ENCODE peak calls at places on chromosomes 16 and 17, in ten cellular contexts. L, C, U, W, K, Q, S, M, N and D are unnamed samples. For H3K27me3, the result is how much of the 10 kb centered on the place peaks cover.

GRCh38 chr17:1628856-1629646 is 417 bp upstream of the SLC43A2 start:
- DNase-seq in L (peak), C (no peak), U (peak), W (peak), K (no peak), Q (peak), S (peak), M (peak), N (peak), D (peak)

GRCh38 chr16:19137621-19138128 is 23.9 kb downstream of the ITPRIPL2 start:
- DNase-seq in L (no peak), C (no peak), U (no peak), W (no peak), K (no peak), Q (no peak), S (no peak), M (no peak), N (no peak), D (no peak)

GRCh38 chr17:72392056-72393010 is 271.5 kb downstream of the SOX9 start:
- DNase-seq in L (no peak), C (no peak), U (no peak), W (no peak), K (no peak), Q (no peak), S (no peak), M (no peak), N (no peak), D (no peak)

GRCh38 chr16:6643083-6643686 is 689.5 kb upstream of the RBFOX1 start:
- DNase-seq in L (peak), C (no peak), U (peak), W (peak), K (peak), Q (peak), S (no peak), M (peak), N (no peak), D (no peak)

GRCh38 chr16:47657977-47658376 is 196.8 kb downstream of the PHKB start:
- DNase-seq in L (no peak), C (no peak), U (no peak), W (no peak), K (no peak), Q (no peak), S (no peak), M (no peak), N (no peak), D (no peak)

GRCh38 chr17:59753522-59754467 is 46.3 kb downstream of the VMP1 start:
- DNase-seq in L (peak), C (no peak), U (no peak), W (peak), K (peak), Q (peak), S (no peak), M (no peak), N (no peak), D (no peak)

GRCh38 chr17:70298929-70299529 is 129.7 kb downstream of the KCNJ2 start:
- DNase-seq in L (no peak), C (no peak), U (no peak), W (no peak), K (no peak), Q (no peak), S (no peak), M (no peak), N (no peak), D (no peak)

GRCh38 chr16:6016530-6017184 is 919.1 kb upstream of the EEF2KMT start:
- DNase-seq in L (no peak), C (no peak), U (no peak), W (no peak), K (peak), Q (peak), S (no peak), M (no peak), N (no peak), D (no peak)

GRCh38 chr16:7605812-7606211 is 273.2 kb downstream of the RBFOX1 start:
- DNase-seq in L (no peak), C (no peak), U (no peak), W (no peak), K (no peak), Q (no peak), S (no peak), M (no peak), N (no peak), D (no peak)

GRCh38 chr17:50640701-50641338 is 6.1 kb downstream of the ABCC3 start:
- DNase-seq in L (peak), C (no peak), U (no peak), W (no peak), K (no peak), Q (no peak), S (no peak), M (no peak), N (peak), D (peak)

GRCh38 chr16:72202014-72202413 is 30.1 kb upstream of the PMFBP1 start:
- DNase-seq in L (no peak), C (no peak), U (no peak), W (no peak), K (no peak), Q (no peak), S (no peak), M (no peak), N (no peak), D (no peak)

GRCh38 chr16:64381979-64382378 is 739.9 kb downstream of the CDH11 start:
- DNase-seq in L (no peak), C (no peak), U (no peak), W (no peak), K (no peak), Q (no peak), S (no peak), M (no peak), N (no peak), D (peak)

GRCh38 chr16:15972046-15972868 is 22.8 kb downstream of the ABCC1 start:
- DNase-seq in L (no peak), C (no peak), U (no peak), W (no peak), K (no peak), Q (no peak), S (no peak), M (no peak), N (no peak), D (no peak)

GRCh38 chr16:70679653-70680494 is 6.0 kb downstream of the MTSS2 start:
- DNase-seq in L (no peak), C (no peak), U (no peak), W (no peak), K (no peak), Q (peak), S (no peak), M (no peak), N (no peak), D (no peak)

GRCh38 chr17:14784997-14785696 is 480.0 kb downstream of the PMP22 start:
- DNase-seq in L (no peak), C (no peak), U (no peak), W (no peak), K (no peak), Q (no peak), S (no peak), M (no peak), N (no peak), D (no peak)

GRCh38 chr17:4769628-4770027 is 2.1 kb upstream of the TM4SF5 start:
- DNase-seq in L (no peak), C (no peak), U (no peak), W (no peak), K (no peak), Q (no peak), S (no peak), M (no peak), N (no peak), D (no peak)

GRCh38 chr17:14297161-14297851 is 3.6 kb upstream of the HS3ST3B1 start:
- DNase-seq in L (peak), C (no peak), U (no peak), W (no peak), K (peak), Q (peak), S (no peak), M (peak), N (peak), D (no peak)

GRCh38 chr16:23670137-23670776 is 8.4 kb upstream of the PLK1 start:
- DNase-seq in L (peak), C (no peak), U (no peak), W (no peak), K (no peak), Q (no peak), S (no peak), M (no peak), N (no peak), D (no peak)

GRCh38 chr17:71145486-71145885 is 975.3 kb upstream of the SOX9 start:
- DNase-seq in L (no peak), C (no peak), U (no peak), W (no peak), K (no peak), Q (no peak), S (no peak), M (no peak), N (no peak), D (no peak)

GRCh38 chr17:42072323-42073187 is 22.2 kb upstream of the C17orf113 start:
- DNase-seq in L (no peak), C (no peak), U (no peak), W (no peak), K (peak), Q (peak), S (no peak), M (peak), N (peak), D (no peak)

GRCh38 chr17:47013341-47013740 is 34.3 kb upstream of the RPRML start:
- DNase-seq in L (no peak), C (no peak), U (no peak), W (no peak), K (no peak), Q (no peak), S (no peak), M (no peak), N (no peak), D (no peak)

GRCh38 chr17:50363217-50364060 is 9.5 kb downstream of the MRPL27 start:
- DNase-seq in L (peak), C (peak), U (no peak), W (no peak), K (no peak), Q (peak), S (no peak), M (no peak), N (no peak), D (peak)

GRCh38 chr16:17964196-17964595 is 372.3 kb downstream of the NPIPA8 start:
- DNase-seq in L (no peak), C (no peak), U (no peak), W (no peak), K (no peak), Q (no peak), S (no peak), M (no peak), N (no peak), D (no peak)

GRCh38 chr16:2149630-2150417 is 1.4 kb downstream of the RAB26 start:
- DNase-seq in L (no peak), C (no peak), U (no peak), W (no peak), K (no peak), Q (no peak), S (no peak), M (no peak), N (no peak), D (no peak)

DNA sequence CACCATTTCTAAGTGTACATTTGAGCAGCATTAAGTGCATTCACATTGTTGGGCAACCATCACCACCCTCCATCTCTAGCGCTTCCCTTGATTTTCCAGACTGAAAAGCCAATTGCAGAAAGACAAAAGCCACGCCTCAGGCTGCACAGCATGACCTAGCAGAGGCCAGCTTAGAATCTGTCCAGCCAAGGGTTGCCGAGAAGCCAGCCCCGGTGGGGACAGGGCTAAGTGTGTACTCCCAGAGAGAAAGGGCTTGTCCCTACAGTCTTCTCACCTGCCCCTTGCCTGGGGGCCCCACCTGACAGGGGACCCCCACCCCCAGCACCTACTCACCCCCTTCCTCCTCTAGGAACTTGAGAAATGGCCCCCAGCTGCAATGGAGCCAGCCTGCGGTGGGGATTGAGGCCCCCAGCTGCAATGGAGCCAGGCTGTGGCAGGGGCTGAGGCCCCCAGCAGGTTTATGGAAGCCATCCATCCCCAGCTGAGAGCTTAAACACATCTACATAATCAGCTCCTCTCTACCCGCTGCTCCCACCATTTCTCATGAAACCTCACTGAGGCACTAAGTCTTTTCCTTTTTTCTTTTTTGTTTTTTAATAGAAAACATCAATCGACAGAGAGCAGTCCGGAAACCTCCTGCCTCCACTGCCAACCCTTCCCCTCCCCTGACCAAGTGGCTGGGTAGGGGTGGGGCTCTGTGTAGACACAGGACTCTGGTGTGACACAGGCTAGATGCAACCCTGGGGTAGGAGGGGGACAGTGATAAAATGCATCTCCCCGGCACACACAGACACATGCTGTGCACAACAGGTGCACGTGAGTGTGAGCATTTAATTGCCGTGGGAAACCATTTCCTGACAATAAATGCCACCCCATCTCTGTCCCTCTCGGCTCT is 77.9 kb downstream of the CCT6B start:
- DNase-seq in L (no peak), C (no peak), U (no peak), W (no peak), K (no peak), Q (no peak), S (no peak), M (no peak), N (no peak), D (no peak)
- H3K27me3 ChIP-seq in L (under half), C (under half), U (under half), W (under half), K (under half), Q (under half), S (under half), M (half or more), N (under half), D (under half)

DNA sequence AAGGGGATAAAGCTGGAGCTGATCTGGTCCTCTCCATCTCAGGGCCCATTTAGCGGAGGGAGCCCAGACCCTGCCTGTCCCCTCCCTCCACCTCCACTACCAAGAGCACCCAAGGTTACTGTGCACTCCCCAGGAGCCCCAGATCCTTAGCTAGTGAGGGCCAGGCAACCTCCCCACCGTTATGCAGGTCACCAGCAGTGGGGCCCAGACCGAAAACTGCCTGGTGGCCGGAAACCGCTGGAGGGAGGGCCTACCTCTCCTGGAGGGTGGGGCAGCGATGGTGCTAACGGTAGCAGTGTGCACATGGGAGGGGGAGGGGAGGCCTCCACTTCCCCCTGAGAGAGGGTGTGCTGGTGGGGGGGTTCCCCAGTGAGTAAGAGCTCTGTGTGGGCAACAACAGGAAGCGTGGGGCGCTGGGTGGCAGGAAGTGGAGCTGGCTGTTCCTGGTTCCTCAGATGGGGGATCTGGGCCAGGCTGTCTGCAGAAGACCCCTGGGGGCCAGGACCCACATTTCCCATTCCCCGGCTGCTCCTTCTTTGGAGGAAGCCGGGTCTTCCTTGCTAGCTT is 4.4 kb downstream of the FMNL1 start:
- DNase-seq in L (peak), C (no peak), U (peak), W (no peak), K (peak), Q (no peak), S (no peak), M (peak), N (peak), D (peak)
- TF ChIP-seq POLR2AphosphoS5 in L (no peak), C (no peak), U (peak), W (no peak), K (peak), Q (no peak), S (no peak), M (peak), N (peak), D (no peak)

DNA sequence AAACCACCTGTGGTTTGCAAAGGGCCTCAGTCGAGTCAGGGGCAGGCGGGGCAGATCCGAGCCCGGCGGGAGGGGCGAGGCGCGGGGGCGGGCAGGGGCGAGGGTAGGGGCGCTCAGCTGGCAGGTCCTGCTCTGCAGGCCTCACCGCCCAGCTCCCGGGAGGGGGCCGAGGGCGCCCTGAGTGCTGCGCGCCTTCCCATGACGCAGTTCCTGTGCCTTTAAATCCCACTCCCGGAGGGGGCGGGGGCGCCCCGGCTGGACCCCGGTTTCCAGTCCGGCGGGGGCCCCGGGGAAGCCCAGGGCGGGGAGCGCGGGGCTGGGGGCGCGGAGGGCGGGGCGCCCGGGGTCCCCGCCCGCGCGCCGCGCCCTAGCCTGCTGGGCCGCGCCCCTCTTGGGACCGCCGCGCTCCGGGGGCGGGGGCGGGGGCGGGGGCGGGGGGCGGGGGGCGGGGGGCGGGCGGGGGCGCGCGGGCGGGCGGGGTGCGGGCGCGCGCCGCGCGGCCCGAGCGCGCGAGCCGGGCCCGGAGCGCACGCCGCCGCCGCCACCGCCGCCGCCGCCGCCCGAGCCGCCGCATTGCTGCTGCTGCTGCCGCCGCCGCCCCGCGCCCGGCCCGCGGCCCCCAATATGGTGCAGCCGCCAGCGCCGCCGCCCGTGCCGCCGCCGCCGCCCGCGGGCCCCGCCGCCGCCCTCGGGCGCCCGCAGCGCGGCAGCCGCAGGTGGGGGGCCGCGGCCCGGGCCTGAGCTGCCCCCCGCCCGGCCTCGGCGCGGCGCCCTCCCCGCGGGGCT is at the start of gene JPH3:
- DNase-seq in L (no peak), C (peak), U (no peak), W (no peak), K (no peak), Q (peak), S (no peak), M (no peak), N (no peak), D (no peak)
- H3K27me3 ChIP-seq in L (half or more), C (under half), U (half or more), W (under half), K (under half), Q (half or more), S (under half), M (half or more), N (under half), D (half or more)

GRCh38 chr16:50996166-50996565 is 154.9 kb downstream of the SALL1 start:
- DNase-seq in L (no peak), C (no peak), U (no peak), W (no peak), K (no peak), Q (no peak), S (no peak), M (no peak), N (no peak), D (no peak)

GRCh38 chr16:50994995-50995394 is 156.1 kb downstream of the SALL1 start:
- DNase-seq in L (no peak), C (no peak), U (no peak), W (no peak), K (no peak), Q (no peak), S (no peak), M (no peak), N (no peak), D (no peak)

GRCh38 chr16:50998411-50998810 is 152.7 kb downstream of the SALL1 start:
- DNase-seq in L (no peak), C (no peak), U (no peak), W (no peak), K (no peak), Q (no peak), S (no peak), M (no peak), N (no peak), D (no peak)

GRCh38 chr16:50999181-50999580 is 151.9 kb downstream of the SALL1 start:
- DNase-seq in L (no peak), C (no peak), U (no peak), W (no peak), K (no peak), Q (no peak), S (no peak), M (no peak), N (no peak), D (no peak)

GRCh38 chr16:50997679-50998078 is 153.4 kb downstream of the SALL1 start:
- DNase-seq in L (no peak), C (no peak), U (no peak), W (no peak), K (no peak), Q (no peak), S (no peak), M (no peak), N (no peak), D (no peak)
- TF ChIP-seq POLR2AphosphoS5 in L (no peak), C (no peak), U (no peak), W (no peak), K (no peak), Q (no peak), S (no peak), M (no peak), N (no peak), D (no peak)

DNA sequence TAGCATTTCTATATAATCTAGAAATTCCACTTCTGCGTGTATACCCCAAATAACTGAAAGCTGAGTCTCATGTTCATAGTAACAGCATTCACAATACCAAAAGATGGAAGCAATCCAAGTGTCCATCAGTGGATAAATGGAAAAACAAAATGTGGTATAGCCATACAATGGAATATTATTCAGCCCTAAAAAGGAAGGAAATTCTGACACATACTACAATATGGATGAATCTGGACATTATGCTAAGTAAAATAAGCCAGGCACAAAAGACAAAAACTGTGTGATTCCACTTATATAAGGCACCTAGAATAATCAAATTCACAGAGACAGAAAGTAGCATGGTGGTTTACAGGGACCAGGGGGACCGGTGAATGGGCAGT is 20.4 kb downstream of the HOXB1 start:
- DNase-seq in L (no peak), C (no peak), U (no peak), W (no peak), K (no peak), Q (no peak), S (no peak), M (no peak), N (no peak), D (no peak)
- H3K27me3 ChIP-seq in L (under half), C (under half), U (under half), W (under half), K (under half), Q (half or more), S (under half), M (half or more), N (under half), D (under half)

GRCh38 chr17:3723556-3724372 is at the start of gene HASPIN:
- DNase-seq in L (peak), C (peak), U (peak), W (peak), K (peak), Q (peak), S (peak), M (peak), N (peak), D (peak)
- TF ChIP-seq POLR2AphosphoS5 in L (peak), C (peak), U (peak), W (peak), K (peak), Q (peak), S (peak), M (peak), N (peak), D (peak)

GRCh38 chr16:62038646-62039045 is 2.4 kb upstream of the CDH8 start:
- DNase-seq in L (no peak), C (no peak), U (no peak), W (no peak), K (no peak), Q (no peak), S (no peak), M (no peak), N (no peak), D (no peak)
- H3K27me3 ChIP-seq in L (under half), C (under half), U (under half), W (under half), K (under half), Q (under half), S (under half), M (half or more), N (under half), D (under half)